ENCODE peak calls at places on chromosomes 16 and 17, in four cellular contexts. K is sigmoid colon, M is upper lobe of right lung, H is dorsolateral prefrontal cortex. S is an unnamed sample.

GRCh38 chr16:4660454-4661007 is 32.8 kb upstream of the NUDT16L1 start:
- DNase-seq in K (no peak), M (peak), H (peak), S (no peak)

GRCh38 chr17:41705271-41705991 is 6.7 kb upstream of the GAST start:
- DNase-seq in K (no peak), M (no peak), H (no peak), S (no peak)

GRCh38 chr17:55057184-55057583 is 88.6 kb downstream of the STXBP4 start:
- DNase-seq in K (no peak), M (no peak), H (no peak), S (no peak)

GRCh38 chr17:37261286-37261685 is 114.5 kb upstream of the C17orf78 start:
- DNase-seq in K (no peak), M (no peak), H (no peak), S (no peak)

GRCh38 chr17:70017112-70017511 is 57.9 kb upstream of the KCNJ16 start:
- DNase-seq in K (no peak), M (no peak), H (no peak), S (no peak)

GRCh38 chr16:83689385-83689831 is 118.4 kb upstream of the HSBP1 start:
- DNase-seq in K (no peak), M (no peak), H (no peak), S (no peak)

GRCh38 chr17:47776330-47777197 is 43.5 kb downstream of the TBX21 start:
- DNase-seq in K (no peak), M (no peak), H (no peak), S (no peak)

GRCh38 chr17:29151567-29151966 is 28.6 kb downstream of the MYO18A start:
- DNase-seq in K (no peak), M (no peak), H (no peak), S (no peak)

GRCh38 chr16:57127037-57127763 is 34.8 kb downstream of the CPNE2 start:
- DNase-seq in K (no peak), M (no peak), H (no peak), S (no peak)

GRCh38 chr17:47948706-47949196 is 7.4 kb downstream of the PNPO start:
- DNase-seq in K (no peak), M (no peak), H (no peak), S (no peak)

GRCh38 chr16:16780588-16780987 is 401.6 kb downstream of the NPIPA7 start:
- DNase-seq in K (no peak), M (no peak), H (no peak), S (no peak)

GRCh38 chr17:9402590-9403199 is 172.9 kb downstream of the STX8 start:
- DNase-seq in K (no peak), M (no peak), H (no peak), S (no peak)

GRCh38 chr16:47574091-47575054 is 113.2 kb downstream of the PHKB start:
- DNase-seq in K (no peak), M (no peak), H (no peak), S (no peak)

GRCh38 chr17:44005527-44005864 is 1.1 kb downstream of the NAGS start:
- DNase-seq in K (no peak), M (no peak), H (no peak), S (no peak)

GRCh38 chr16:87470332-87470731 is 22.5 kb downstream of the ZCCHC14 start:
- DNase-seq in K (no peak), M (no peak), H (no peak), S (no peak)

GRCh38 chr16:51896013-51896412 is 650.9 kb downstream of the TOX3 start:
- DNase-seq in K (no peak), M (no peak), H (no peak), S (no peak)

GRCh38 chr16:67116388-67117311 is 6.9 kb downstream of the PHAF1 start:
- DNase-seq in K (peak), M (no peak), H (no peak), S (no peak)

GRCh38 chr16:85613609-85614337 is 651 bp downstream of the GSE1 start:
- DNase-seq in K (peak), M (peak), H (no peak), S (peak)

GRCh38 chr17:51805220-51805619 is 353.3 kb downstream of the CA10 start:
- DNase-seq in K (no peak), M (no peak), H (no peak), S (no peak)

GRCh38 chr17:38315497-38315896 is 18.5 kb downstream of the MRPL45 start:
- DNase-seq in K (no peak), M (no peak), H (no peak), S (no peak)

GRCh38 chr17:8225813-8226535 is 15.6 kb upstream of the AURKB start:
- DNase-seq in K (no peak), M (no peak), H (no peak), S (peak)

GRCh38 chr16:50547340-50547865 is 793 bp upstream of the NKD1 start:
- DNase-seq in K (peak), M (no peak), H (no peak), S (no peak)

GRCh38 chr17:75011788-75012319 is 616 bp upstream of the MRPL58 start:
- DNase-seq in K (peak), M (no peak), H (no peak), S (peak)

GRCh38 chr16:65195998-65196397 is 74.1 kb upstream of the CDH11 start:
- DNase-seq in K (no peak), M (no peak), H (no peak), S (no peak)

GRCh38 chr17:56830726-56831363 is 2.9 kb downstream of the C17orf67 start:
- DNase-seq in K (no peak), M (no peak), H (no peak), S (no peak)

GRCh38 chr17:73787036-73787720 is 142.9 kb upstream of the SDK2 start:
- DNase-seq in K (no peak), M (no peak), H (no peak), S (no peak)

GRCh38 chr17:42984486-42984885 is 4.1 kb downstream of the RUNDC1 start:
- DNase-seq in K (no peak), M (no peak), H (no peak), S (no peak)

GRCh38 chr17:27430882-27431491 is 25.3 kb upstream of the KSR1 start:
- DNase-seq in K (peak), M (peak), H (no peak), S (no peak)

GRCh38 chr16:56628486-56629035 is 3.0 kb downstream of the MT1E start:
- DNase-seq in K (no peak), M (no peak), H (no peak), S (no peak)

GRCh38 chr17:3974138-3974687 is 10.0 kb upstream of the ATP2A3 start:
- DNase-seq in K (no peak), M (no peak), H (no peak), S (no peak)

GRCh38 chr16:19138601-19139000 is 24.8 kb downstream of the ITPRIPL2 start:
- DNase-seq in K (peak), M (no peak), H (no peak), S (peak)

GRCh38 chr16:776824-777223 is 11.4 kb downstream of the RPUSD1 start:
- DNase-seq in K (no peak), M (no peak), H (no peak), S (no peak)

GRCh38 chr17:48246623-48247022 is 139.1 kb downstream of the SNX11 start:
- DNase-seq in K (no peak), M (no peak), H (no peak), S (no peak)

GRCh38 chr17:48486557-48486956 is 44.3 kb downstream of the HOXB1 start:
- DNase-seq in K (peak), M (no peak), H (no peak), S (no peak)

GRCh38 chr16:57619606-57620315 is 8.7 kb upstream of the ADGRG1 start:
- DNase-seq in K (peak), M (peak), H (no peak), S (no peak)

GRCh38 chr16:883340-883739 is 82.8 kb upstream of the GNG13 start:
- DNase-seq in K (peak), M (no peak), H (no peak), S (no peak)

GRCh38 chr17:39225974-39226683 is 384 bp upstream of the STAC2 start:
- DNase-seq in K (peak), M (no peak), H (no peak), S (peak)

GRCh38 chr17:1725642-1726511 is 1.4 kb downstream of the WDR81 start:
- DNase-seq in K (peak), M (no peak), H (no peak), S (no peak)

GRCh38 chr16:2468725-2469398 is 2.2 kb upstream of the NTN3 start:
- DNase-seq in K (no peak), M (no peak), H (no peak), S (no peak)

GRCh38 chr16:2467301-2468141 is 3.6 kb upstream of the NTN3 start:
- DNase-seq in K (peak), M (peak), H (peak), S (peak)

GRCh38 chr16:2468142-2468724 is 2.9 kb upstream of the NTN3 start:
- DNase-seq in K (no peak), M (no peak), H (no peak), S (no peak)

GRCh38 chr16:2465653-2466415 is 5.3 kb upstream of the NTN3 start:
- DNase-seq in K (no peak), M (no peak), H (no peak), S (no peak)

GRCh38 chr16:2466667-2467300 is 4.3 kb upstream of the NTN3 start:
- DNase-seq in K (peak), M (no peak), H (no peak), S (no peak)
- H3K4me3 ChIP-seq in K (no peak), M (no peak), H (no peak), S (no peak)

GRCh38 chr16:31700200-31700529 is 172.5 kb downstream of the AHSP start:
- DNase-seq in K (no peak), M (no peak), H (no peak), S (no peak)
- H3K4me3 ChIP-seq in K (peak), M (peak), H (peak), S (peak)

GRCh38 chr16:11121083-11121482 is 134.9 kb downstream of the SOCS1 start:
- DNase-seq in K (no peak), M (no peak), H (no peak), S (no peak)
- H3K4me3 ChIP-seq in K (no peak), M (no peak), H (no peak), S (no peak)

GRCh38 chr16:88773812-88774291 is 11.2 kb downstream of the PIEZO1 start:
- DNase-seq in K (peak), M (peak), H (no peak), S (no peak)
- H3K4me3 ChIP-seq in K (no peak), M (no peak), H (no peak), S (no peak)

DNA sequence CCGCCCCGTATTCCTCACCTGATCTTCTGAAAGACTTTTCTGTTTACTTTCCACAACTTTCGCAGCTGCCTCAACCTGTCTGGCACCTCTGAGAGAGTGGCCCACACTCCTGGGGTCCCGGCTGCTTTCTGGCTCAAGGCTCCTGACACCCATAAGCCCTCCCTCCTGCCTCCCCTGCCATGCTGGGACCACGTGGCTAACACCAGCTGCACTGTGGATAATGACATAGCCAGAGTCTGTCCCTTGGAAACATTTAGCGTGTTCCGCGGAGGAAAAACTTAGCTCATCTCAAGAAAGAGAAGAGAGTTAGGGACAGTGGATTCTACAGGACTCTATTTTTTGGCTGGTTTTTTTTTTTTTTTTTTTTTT is 46.0 kb upstream of the HELZ start:
- DNase-seq in K (no peak), M (no peak), H (no peak), S (no peak)
- H3K4me3 ChIP-seq in K (no peak), M (no peak), H (no peak), S (no peak)

GRCh38 chr17:7010523-7010922 is 1.9 kb upstream of the RNASEK start:
- DNase-seq in K (no peak), M (no peak), H (no peak), S (no peak)
- H3K4me3 ChIP-seq in K (peak), M (peak), H (no peak), S (no peak)

S was measured in tibial nerve.